ENCODE peak calls at places on chromosomes 16 and 17, in ten cellular contexts. One of them, this sample, is unnamed.
A peak's percentile ranks its signal among the peaks of the same experiment; 100 is the strongest.

GRCh38 chr17:43935204-43935925 is 6.9 kb downstream of the PPY start:
- DNase-seq in activated CD8-positive, alpha-beta T cell treated with anti-CD3 and anti-CD28 coated beads for 36 hours: no peak
- DNase-seq in fibroblast of mammary gland: no peak
- DNase-seq in Calu3: no peak
- DNase-seq in AG04450: no peak
- DNase-seq in B cell: no peak
- DNase-seq in GM10248: no peak
- DNase-seq in body of pancreas: no peak
- DNase-seq in AG09309: no peak
- DNase-seq in astrocyte of the spinal cord: no peak
- DNase-seq in this sample: no peak

GRCh38 chr17:50102164-50102991 is 7.2 kb downstream of the PDK2 start:
- DNase-seq in activated CD8-positive, alpha-beta T cell treated with anti-CD3 and anti-CD28 coated beads for 36 hours: no peak
- DNase-seq in fibroblast of mammary gland: no peak
- DNase-seq in Calu3: peak; percentile 86
- DNase-seq in AG04450: no peak
- DNase-seq in B cell: no peak
- DNase-seq in GM10248: no peak
- DNase-seq in body of pancreas: peak; percentile 96
- DNase-seq in AG09309: no peak
- DNase-seq in astrocyte of the spinal cord: no peak
- DNase-seq in this sample: no peak

GRCh38 chr16:23508589-23509440 is 1.5 kb downstream of the GGA2 start:
- DNase-seq in activated CD8-positive, alpha-beta T cell treated with anti-CD3 and anti-CD28 coated beads for 36 hours: no peak
- DNase-seq in fibroblast of mammary gland: peak; percentile 24
- DNase-seq in Calu3: no peak
- DNase-seq in AG04450: no peak
- DNase-seq in B cell: no peak
- DNase-seq in GM10248: no peak
- DNase-seq in body of pancreas: peak; percentile 38
- DNase-seq in AG09309: no peak
- DNase-seq in astrocyte of the spinal cord: peak; percentile 7
- DNase-seq in this sample: no peak

GRCh38 chr16:2467301-2468141 is 3.6 kb upstream of the NTN3 start:
- DNase-seq in activated CD8-positive, alpha-beta T cell treated with anti-CD3 and anti-CD28 coated beads for 36 hours: peak; percentile 62
- DNase-seq in fibroblast of mammary gland: peak; percentile 78
- DNase-seq in Calu3: peak; percentile 64
- DNase-seq in AG04450: no peak
- DNase-seq in B cell: peak; percentile 85
- DNase-seq in GM10248: peak; percentile 67
- DNase-seq in body of pancreas: peak; percentile 79
- DNase-seq in AG09309: no peak
- DNase-seq in astrocyte of the spinal cord: peak; percentile 72
- DNase-seq in this sample: peak; percentile 32

GRCh38 chr16:75742424-75743047 is 16.2 kb upstream of the CPHXL start:
- DNase-seq in activated CD8-positive, alpha-beta T cell treated with anti-CD3 and anti-CD28 coated beads for 36 hours: no peak
- DNase-seq in fibroblast of mammary gland: peak; percentile 23
- DNase-seq in Calu3: no peak
- DNase-seq in AG04450: no peak
- DNase-seq in B cell: no peak
- DNase-seq in GM10248: no peak
- DNase-seq in body of pancreas: no peak
- DNase-seq in AG09309: no peak
- DNase-seq in astrocyte of the spinal cord: peak; percentile 29
- DNase-seq in this sample: no peak

GRCh38 chr16:5668553-5668952 is 571.0 kb upstream of the EEF2KMT start:
- DNase-seq in activated CD8-positive, alpha-beta T cell treated with anti-CD3 and anti-CD28 coated beads for 36 hours: no peak
- DNase-seq in fibroblast of mammary gland: no peak
- DNase-seq in Calu3: no peak
- DNase-seq in AG04450: no peak
- DNase-seq in B cell: no peak
- DNase-seq in GM10248: no peak
- DNase-seq in body of pancreas: no peak
- DNase-seq in AG09309: no peak
- DNase-seq in astrocyte of the spinal cord: no peak
- DNase-seq in this sample: no peak

GRCh38 chr17:3802461-3803307 is 1.7 kb upstream of the ITGAE start:
- DNase-seq in activated CD8-positive, alpha-beta T cell treated with anti-CD3 and anti-CD28 coated beads for 36 hours: no peak
- DNase-seq in fibroblast of mammary gland: peak; percentile 90
- DNase-seq in Calu3: no peak
- DNase-seq in AG04450: peak; percentile 74
- DNase-seq in B cell: no peak
- DNase-seq in GM10248: no peak
- DNase-seq in body of pancreas: peak; percentile 50
- DNase-seq in AG09309: peak; percentile 59
- DNase-seq in astrocyte of the spinal cord: peak; percentile 89
- DNase-seq in this sample: peak; percentile 79

GRCh38 chr16:71426069-71426879 is 15.6 kb downstream of the TLE7 start:
- DNase-seq in activated CD8-positive, alpha-beta T cell treated with anti-CD3 and anti-CD28 coated beads for 36 hours: peak; percentile 83
- DNase-seq in fibroblast of mammary gland: peak; percentile 95
- DNase-seq in Calu3: peak; percentile 78
- DNase-seq in AG04450: peak; percentile 26
- DNase-seq in B cell: no peak
- DNase-seq in GM10248: peak; percentile 46
- DNase-seq in body of pancreas: peak; percentile 75
- DNase-seq in AG09309: peak; percentile 28
- DNase-seq in astrocyte of the spinal cord: peak; percentile 76
- DNase-seq in this sample: peak; percentile 12

GRCh38 chr17:72421128-72422092 is 300.6 kb downstream of the SOX9 start:
- DNase-seq in activated CD8-positive, alpha-beta T cell treated with anti-CD3 and anti-CD28 coated beads for 36 hours: peak; percentile 79
- DNase-seq in fibroblast of mammary gland: peak; percentile 96
- DNase-seq in Calu3: peak; percentile 90
- DNase-seq in AG04450: peak; percentile 85
- DNase-seq in B cell: no peak
- DNase-seq in GM10248: peak; percentile 81
- DNase-seq in body of pancreas: peak; percentile 95
- DNase-seq in AG09309: peak; percentile 74
- DNase-seq in astrocyte of the spinal cord: peak; percentile 98
- DNase-seq in this sample: peak; percentile 95

GRCh38 chr17:21689604-21690003 is 2.7 kb upstream of the KCNJ18 start:
- DNase-seq in activated CD8-positive, alpha-beta T cell treated with anti-CD3 and anti-CD28 coated beads for 36 hours: no peak
- DNase-seq in fibroblast of mammary gland: peak; percentile 95
- DNase-seq in Calu3: no peak
- DNase-seq in AG04450: peak; percentile 42
- DNase-seq in B cell: no peak
- DNase-seq in GM10248: no peak
- DNase-seq in body of pancreas: peak; percentile 27
- DNase-seq in AG09309: peak; percentile 49
- DNase-seq in astrocyte of the spinal cord: peak; percentile 53
- DNase-seq in this sample: peak; percentile 35

GRCh38 chr17:65978881-65979280 is 213.1 kb downstream of the CEP112 start:
- DNase-seq in activated CD8-positive, alpha-beta T cell treated with anti-CD3 and anti-CD28 coated beads for 36 hours: no peak
- DNase-seq in fibroblast of mammary gland: no peak
- DNase-seq in Calu3: no peak
- DNase-seq in AG04450: peak; percentile 26
- DNase-seq in B cell: no peak
- DNase-seq in GM10248: no peak
- DNase-seq in body of pancreas: no peak
- DNase-seq in AG09309: no peak
- DNase-seq in astrocyte of the spinal cord: no peak
- DNase-seq in this sample: no peak

GRCh38 chr16:65010136-65010535 is 111.7 kb downstream of the CDH11 start:
- DNase-seq in activated CD8-positive, alpha-beta T cell treated with anti-CD3 and anti-CD28 coated beads for 36 hours: no peak
- DNase-seq in fibroblast of mammary gland: no peak
- DNase-seq in Calu3: no peak
- DNase-seq in AG04450: no peak
- DNase-seq in B cell: no peak
- DNase-seq in GM10248: no peak
- DNase-seq in body of pancreas: no peak
- DNase-seq in AG09309: no peak
- DNase-seq in astrocyte of the spinal cord: no peak
- DNase-seq in this sample: no peak

GRCh38 chr16:89600427-89600826 is 13.0 kb upstream of the DPEP1 start:
- DNase-seq in activated CD8-positive, alpha-beta T cell treated with anti-CD3 and anti-CD28 coated beads for 36 hours: no peak
- DNase-seq in fibroblast of mammary gland: no peak
- DNase-seq in Calu3: no peak
- DNase-seq in AG04450: no peak
- DNase-seq in B cell: no peak
- DNase-seq in GM10248: no peak
- DNase-seq in body of pancreas: no peak
- DNase-seq in AG09309: no peak
- DNase-seq in astrocyte of the spinal cord: no peak
- DNase-seq in this sample: no peak
- TF ChIP-seq CTCF in activated CD8-positive, alpha-beta T cell treated with anti-CD3 and anti-CD28 coated beads for 36 hours: no peak
- TF ChIP-seq CTCF in fibroblast of mammary gland: no peak
- TF ChIP-seq CTCF in Calu3: no peak
- TF ChIP-seq CTCF in AG04450: no peak
- TF ChIP-seq CTCF in B cell: no peak
- TF ChIP-seq CTCF in GM10248: no peak
- TF ChIP-seq CTCF in body of pancreas: no peak
- TF ChIP-seq CTCF in AG09309: no peak
- TF ChIP-seq CTCF in astrocyte of the spinal cord: no peak
- TF ChIP-seq CTCF in this sample: no peak

GRCh38 chr17:28717578-28718316 is at the start of gene RAB34:
- DNase-seq in activated CD8-positive, alpha-beta T cell treated with anti-CD3 and anti-CD28 coated beads for 36 hours: peak; percentile 58
- DNase-seq in fibroblast of mammary gland: peak; percentile 85
- DNase-seq in Calu3: peak; percentile 70
- DNase-seq in AG04450: peak; percentile 74
- DNase-seq in B cell: peak; percentile 66
- DNase-seq in GM10248: no peak
- DNase-seq in body of pancreas: peak; percentile 31
- DNase-seq in AG09309: peak; percentile 52
- DNase-seq in astrocyte of the spinal cord: peak; percentile 90
- DNase-seq in this sample: peak; percentile 66
- TF ChIP-seq CTCF in activated CD8-positive, alpha-beta T cell treated with anti-CD3 and anti-CD28 coated beads for 36 hours: no peak
- TF ChIP-seq CTCF in fibroblast of mammary gland: no peak
- TF ChIP-seq CTCF in Calu3: no peak
- TF ChIP-seq CTCF in AG04450: peak; percentile 15
- TF ChIP-seq CTCF in B cell: no peak
- TF ChIP-seq CTCF in GM10248: peak; percentile 23
- TF ChIP-seq CTCF in body of pancreas: no peak
- TF ChIP-seq CTCF in AG09309: peak; percentile 13
- TF ChIP-seq CTCF in astrocyte of the spinal cord: peak; percentile 30
- TF ChIP-seq CTCF in this sample: no peak

GRCh38 chr16:11235703-11235991 is 20.4 kb downstream of the SOCS1 start:
- DNase-seq in activated CD8-positive, alpha-beta T cell treated with anti-CD3 and anti-CD28 coated beads for 36 hours: no peak
- DNase-seq in fibroblast of mammary gland: no peak
- DNase-seq in Calu3: peak; percentile 45
- DNase-seq in AG04450: no peak
- DNase-seq in B cell: no peak
- DNase-seq in GM10248: no peak
- DNase-seq in body of pancreas: peak; percentile 75
- DNase-seq in AG09309: no peak
- DNase-seq in astrocyte of the spinal cord: no peak
- DNase-seq in this sample: no peak

GRCh38 chr16:11234884-11235702 is 20.9 kb downstream of the SOCS1 start:
- DNase-seq in activated CD8-positive, alpha-beta T cell treated with anti-CD3 and anti-CD28 coated beads for 36 hours: no peak
- DNase-seq in fibroblast of mammary gland: no peak
- DNase-seq in Calu3: no peak
- DNase-seq in AG04450: no peak
- DNase-seq in B cell: no peak
- DNase-seq in GM10248: no peak
- DNase-seq in body of pancreas: no peak
- DNase-seq in AG09309: no peak
- DNase-seq in astrocyte of the spinal cord: no peak
- DNase-seq in this sample: no peak

GRCh38 chr16:11232852-11233726 is 22.9 kb downstream of the SOCS1 start:
- DNase-seq in activated CD8-positive, alpha-beta T cell treated with anti-CD3 and anti-CD28 coated beads for 36 hours: peak; percentile 97
- DNase-seq in fibroblast of mammary gland: no peak
- DNase-seq in Calu3: no peak
- DNase-seq in AG04450: no peak
- DNase-seq in B cell: peak; percentile 73
- DNase-seq in GM10248: peak; percentile 73
- DNase-seq in body of pancreas: no peak
- DNase-seq in AG09309: no peak
- DNase-seq in astrocyte of the spinal cord: no peak
- DNase-seq in this sample: no peak

GRCh38 chr16:11232302-11232851 is 23.6 kb downstream of the SOCS1 start:
- DNase-seq in activated CD8-positive, alpha-beta T cell treated with anti-CD3 and anti-CD28 coated beads for 36 hours: no peak
- DNase-seq in fibroblast of mammary gland: no peak
- DNase-seq in Calu3: no peak
- DNase-seq in AG04450: no peak
- DNase-seq in B cell: no peak
- DNase-seq in GM10248: no peak
- DNase-seq in body of pancreas: no peak
- DNase-seq in AG09309: no peak
- DNase-seq in astrocyte of the spinal cord: no peak
- DNase-seq in this sample: no peak

GRCh38 chr16:11233727-11234376 is 22.2 kb downstream of the SOCS1 start:
- DNase-seq in activated CD8-positive, alpha-beta T cell treated with anti-CD3 and anti-CD28 coated beads for 36 hours: peak; percentile 91
- DNase-seq in fibroblast of mammary gland: no peak
- DNase-seq in Calu3: no peak
- DNase-seq in AG04450: no peak
- DNase-seq in B cell: no peak
- DNase-seq in GM10248: no peak
- DNase-seq in body of pancreas: no peak
- DNase-seq in AG09309: no peak
- DNase-seq in astrocyte of the spinal cord: no peak
- DNase-seq in this sample: no peak
- TF ChIP-seq CTCF in activated CD8-positive, alpha-beta T cell treated with anti-CD3 and anti-CD28 coated beads for 36 hours: no peak
- TF ChIP-seq CTCF in fibroblast of mammary gland: no peak
- TF ChIP-seq CTCF in Calu3: no peak
- TF ChIP-seq CTCF in AG04450: no peak
- TF ChIP-seq CTCF in B cell: no peak
- TF ChIP-seq CTCF in GM10248: no peak
- TF ChIP-seq CTCF in body of pancreas: no peak
- TF ChIP-seq CTCF in AG09309: no peak
- TF ChIP-seq CTCF in astrocyte of the spinal cord: no peak
- TF ChIP-seq CTCF in this sample: no peak

DNA sequence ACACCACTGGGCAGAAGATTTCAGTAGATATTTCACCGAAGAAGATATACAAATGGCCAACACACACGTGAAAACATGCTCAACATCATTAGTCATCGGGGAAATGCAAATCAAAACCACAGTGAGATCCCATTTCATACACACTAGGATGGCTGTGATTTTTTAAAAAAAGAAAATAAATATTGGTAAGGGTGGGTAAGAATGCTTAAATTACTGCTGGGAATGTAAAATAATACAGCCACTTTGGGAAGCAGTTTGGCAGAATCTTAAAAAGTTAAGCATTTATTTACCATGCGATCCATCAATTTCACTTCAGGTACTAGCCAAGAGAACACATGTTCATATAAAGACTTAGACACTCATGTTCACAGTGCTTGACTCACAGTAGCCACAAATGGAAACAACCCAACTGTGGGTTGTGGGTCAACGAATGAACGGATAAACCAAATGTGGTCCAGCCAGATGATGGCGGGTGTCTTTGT is 6.5 kb upstream of the C16orf74 start:
- DNase-seq in activated CD8-positive, alpha-beta T cell treated with anti-CD3 and anti-CD28 coated beads for 36 hours: peak; percentile 64
- DNase-seq in fibroblast of mammary gland: peak; percentile 80
- DNase-seq in Calu3: no peak
- DNase-seq in AG04450: peak; percentile 67
- DNase-seq in B cell: no peak
- DNase-seq in GM10248: no peak
- DNase-seq in body of pancreas: no peak
- DNase-seq in AG09309: no peak
- DNase-seq in astrocyte of the spinal cord: peak; percentile 89
- DNase-seq in this sample: peak; percentile 91
- TF ChIP-seq CTCF in activated CD8-positive, alpha-beta T cell treated with anti-CD3 and anti-CD28 coated beads for 36 hours: no peak
- TF ChIP-seq CTCF in fibroblast of mammary gland: no peak
- TF ChIP-seq CTCF in Calu3: no peak
- TF ChIP-seq CTCF in AG04450: no peak
- TF ChIP-seq CTCF in B cell: no peak
- TF ChIP-seq CTCF in GM10248: no peak
- TF ChIP-seq CTCF in body of pancreas: no peak
- TF ChIP-seq CTCF in AG09309: no peak
- TF ChIP-seq CTCF in astrocyte of the spinal cord: no peak
- TF ChIP-seq CTCF in this sample: no peak

DNA sequence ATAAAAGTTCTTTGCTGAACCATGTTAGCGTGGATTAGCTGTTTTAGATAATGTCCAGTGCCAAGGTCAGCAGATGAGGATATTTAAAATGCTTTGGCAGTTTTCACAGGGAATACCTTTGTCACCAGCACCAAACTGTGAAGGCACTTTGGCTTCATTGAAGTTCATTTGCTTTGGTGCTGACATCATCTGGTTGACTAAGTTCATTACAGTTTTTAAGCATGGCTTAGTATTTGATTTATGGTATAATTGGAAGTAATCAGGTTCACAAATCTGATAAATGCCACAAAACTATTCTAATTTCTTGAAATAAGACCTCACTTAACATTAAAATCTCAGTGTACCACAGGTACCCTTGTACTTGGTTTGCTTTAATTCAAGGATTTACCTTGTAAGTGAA is 4.3 kb downstream of the GID4 start:
- DNase-seq in activated CD8-positive, alpha-beta T cell treated with anti-CD3 and anti-CD28 coated beads for 36 hours: no peak
- DNase-seq in fibroblast of mammary gland: peak; percentile 37
- DNase-seq in Calu3: no peak
- DNase-seq in AG04450: no peak
- DNase-seq in B cell: no peak
- DNase-seq in GM10248: no peak
- DNase-seq in body of pancreas: no peak
- DNase-seq in AG09309: no peak
- DNase-seq in astrocyte of the spinal cord: peak; percentile 28
- DNase-seq in this sample: no peak
- TF ChIP-seq CTCF in activated CD8-positive, alpha-beta T cell treated with anti-CD3 and anti-CD28 coated beads for 36 hours: no peak
- TF ChIP-seq CTCF in fibroblast of mammary gland: peak; percentile 12
- TF ChIP-seq CTCF in Calu3: no peak
- TF ChIP-seq CTCF in AG04450: peak; percentile 33
- TF ChIP-seq CTCF in B cell: peak; percentile 45
- TF ChIP-seq CTCF in GM10248: peak; percentile 36
- TF ChIP-seq CTCF in body of pancreas: peak; percentile 18
- TF ChIP-seq CTCF in AG09309: no peak
- TF ChIP-seq CTCF in astrocyte of the spinal cord: peak; percentile 26
- TF ChIP-seq CTCF in this sample: peak; percentile 27

This sample was measured in astrocyte of the cerebellum.